ENCODE peak calls at places on chromosome 16, in five cellular contexts. Q, B, W, O and S are unnamed samples.

GRCh38 chr16:58034786-58035185 is 9.2 kb downstream of the MMP15 start:
- DNase-seq in Q (no peak), B (no peak), W (no peak), O (no peak), S (no peak)

GRCh38 chr16:86110726-86111125 is 211.8 kb downstream of the IRF8 start:
- DNase-seq in Q (no peak), B (no peak), W (no peak), O (no peak), S (no peak)

GRCh38 chr16:67278773-67279295 is 498 bp upstream of the PLEKHG4 start:
- DNase-seq in Q (no peak), B (peak), W (peak), O (no peak), S (no peak)

GRCh38 chr16:58019866-58020538 is 5.6 kb upstream of the MMP15 start:
- DNase-seq in Q (no peak), B (no peak), W (no peak), O (no peak), S (no peak)

GRCh38 chr16:50699345-50700159 is 6.1 kb downstream of the NOD2 start:
- DNase-seq in Q (peak), B (peak), W (peak), O (no peak), S (peak)

GRCh38 chr16:4591191-4591590 is 23.5 kb downstream of the UBALD1 start:
- DNase-seq in Q (no peak), B (no peak), W (no peak), O (no peak), S (no peak)

GRCh38 chr16:88634141-88634993 is 4.0 kb upstream of the IL17C start:
- DNase-seq in Q (no peak), B (peak), W (no peak), O (no peak), S (no peak)

GRCh38 chr16:89422905-89423630 is 67.3 kb downstream of the ANKRD11 start:
- DNase-seq in Q (peak), B (peak), W (peak), O (no peak), S (peak)

GRCh38 chr16:1723450-1724147 is 17.6 kb downstream of the MAPK8IP3 start:
- DNase-seq in Q (peak), B (peak), W (no peak), O (peak), S (peak)

GRCh38 chr16:11152677-11153321 is 103.2 kb downstream of the SOCS1 start:
- DNase-seq in Q (no peak), B (no peak), W (no peak), O (no peak), S (no peak)

GRCh38 chr16:84179612-84180320 is 7.1 kb downstream of the TAF1C start:
- DNase-seq in Q (no peak), B (no peak), W (no peak), O (no peak), S (no peak)

GRCh38 chr16:9941245-9941644 is 241.0 kb downstream of the GRIN2A start:
- DNase-seq in Q (no peak), B (no peak), W (no peak), O (no peak), S (no peak)

GRCh38 chr16:19366384-19366783 is 51.3 kb upstream of the TMC5 start:
- DNase-seq in Q (no peak), B (no peak), W (no peak), O (no peak), S (no peak)

GRCh38 chr16:70694088-70694487 is 8.2 kb upstream of the MTSS2 start:
- DNase-seq in Q (peak), B (peak), W (no peak), O (no peak), S (peak)

GRCh38 chr16:11799509-11800384 is 2.7 kb upstream of the ZC3H7A start:
- DNase-seq in Q (no peak), B (no peak), W (no peak), O (peak), S (no peak)

GRCh38 chr16:27181020-27181419 is 22.3 kb upstream of the KDM8 start:
- DNase-seq in Q (no peak), B (no peak), W (no peak), O (no peak), S (no peak)

GRCh38 chr16:84446596-84447392 is 57.7 kb downstream of the MEAK7 start:
- DNase-seq in Q (peak), B (peak), W (no peak), O (no peak), S (no peak)

GRCh38 chr16:24035127-24035842 is 199.5 kb downstream of the PRKCB start:
- DNase-seq in Q (no peak), B (no peak), W (no peak), O (no peak), S (no peak)

GRCh38 chr16:27228036-27228435 is 24.7 kb downstream of the KDM8 start:
- DNase-seq in Q (no peak), B (no peak), W (no peak), O (no peak), S (no peak)

GRCh38 chr16:57940382-57940966 is 30.5 kb downstream of the CNGB1 start:
- DNase-seq in Q (no peak), B (no peak), W (no peak), O (no peak), S (peak)

GRCh38 chr16:29230671-29231091 is 175.8 kb downstream of the NPIPB11 start:
- DNase-seq in Q (peak), B (no peak), W (no peak), O (no peak), S (no peak)

GRCh38 chr16:87765473-87765775 is 362 bp downstream of the KLHDC4 start:
- DNase-seq in Q (peak), B (peak), W (peak), O (peak), S (no peak)

GRCh38 chr16:12120331-12120981 is 143.9 kb downstream of the SNX29 start:
- DNase-seq in Q (no peak), B (no peak), W (no peak), O (no peak), S (no peak)